ENCODE peak calls at places on chromosomes 2 and 18, in five cellular contexts. C is SK-N-SH, J is glomerular endothelial cell, T is dermis blood vessel endothelial cell, O is NAMALWA. L is an unnamed sample.

GRCh38 chr2:175167076-175167791 is 769 bp downstream of the ATF2 start:
- DNase-seq in O (peak; percentile 40), C (peak; percentile 66), J (no peak), T (peak; percentile 57), L (no peak)

GRCh38 chr2:167212054-167212648 is 323.9 kb downstream of the XIRP2 start:
- DNase-seq in C (peak; percentile 51), T (peak; percentile 36), J (peak; percentile 34), O (peak; percentile 65), L (no peak)

GRCh38 chr2:101930847-101931246 is 60.9 kb upstream of the IL1R2 start:
- DNase-seq in C (no peak), O (no peak), T (no peak), J (no peak), L (no peak)

GRCh38 chr2:54454922-54455583 is 1.1 kb upstream of the SPTBN1 start:
- DNase-seq in C (peak; percentile 39), J (no peak), O (peak; percentile 15), T (peak; percentile 68), L (no peak)

GRCh38 chr2:239729681-239730566 is 295.2 kb downstream of the NDUFA10 start:
- DNase-seq in T (no peak), C (no peak), J (no peak), O (no peak), L (no peak)

GRCh38 chr18:61554946-61555361 is 221.7 kb downstream of the CDH20 start:
- DNase-seq in J (no peak), T (no peak), O (no peak), C (no peak), L (no peak)

GRCh38 chr2:110101280-110101844 is 14.3 kb downstream of the MALL start:
- DNase-seq in C (peak; percentile 84), O (no peak), T (peak; percentile 100), J (peak; percentile 96), L (peak; percentile 99)

GRCh38 chr2:178280261-178280852 is 86.0 kb downstream of the OSBPL6 start:
- DNase-seq in C (peak; percentile 46), T (peak; percentile 80), O (peak; percentile 80), J (peak; percentile 54), L (no peak)

GRCh38 chr2:72150157-72150960 is 2.7 kb upstream of the CYP26B1 start:
- DNase-seq in O (peak; percentile 77), C (peak; percentile 87), T (peak; percentile 85), J (peak; percentile 54), L (peak; percentile 23)

GRCh38 chr2:216773072-216773471 is 77.7 kb upstream of the IGFBP5 start:
- DNase-seq in O (no peak), C (no peak), J (no peak), T (no peak), L (no peak)

GRCh38 chr2:240954436-240955305 is 43.7 kb upstream of the SNED1 start:
- DNase-seq in C (peak; percentile 68), T (no peak), O (no peak), J (no peak), L (no peak)

GRCh38 chr18:43751203-43751602 is 473.9 kb upstream of the SYT4 start:
- DNase-seq in J (no peak), T (no peak), C (no peak), O (no peak), L (no peak)

GRCh38 chr2:134232461-134232860 is 21.4 kb upstream of the MGAT5 start:
- DNase-seq in J (no peak), C (no peak), O (peak; percentile 37), T (no peak), L (no peak)

GRCh38 chr2:207251573-207252192 is 85.9 kb upstream of the KLF7 start:
- DNase-seq in T (no peak), C (peak; percentile 51), O (no peak), J (no peak), L (no peak)

GRCh38 chr2:155525194-155525593 is 807.3 kb downstream of the NR4A2 start:
- DNase-seq in C (no peak), J (no peak), O (no peak), T (no peak), L (no peak)

GRCh38 chr2:121282800-121283382 is 2.1 kb downstream of the TFCP2L1 start:
- DNase-seq in O (no peak), T (no peak), C (no peak), J (no peak), L (no peak)

GRCh38 chr2:143171817-143172216 is 42.6 kb downstream of the ARHGAP15 start:
- DNase-seq in O (no peak), C (no peak), J (no peak), T (no peak), L (no peak)

L was measured in kidney epithelial cell.